ENCODE peak calls at places on chromosome 2, in ten cellular contexts. S is PC-9; U is effector memory CD4-positive, alpha-beta T cell; F is tibial nerve; D is WERI-Rb-1; C is fibroblast of lung; B is CD8-positive, alpha-beta memory T cell; A is AG04450; E is psoas muscle; T is BJ. K is an unnamed sample.
A peak's percentile ranks its signal among the peaks of the same experiment; 100 is the strongest.

GRCh38 chr2:232376260-232376659 is 2.3 kb upstream of the ALPP start:
- DNase-seq in S (no peak), U (no peak), F (no peak), D (no peak), C (no peak), B (no peak), A (no peak), E (no peak), T (no peak), K (no peak)

GRCh38 chr2:80001704-80002103 is 302.8 kb downstream of the LRRTM1 start:
- DNase-seq in S (no peak), U (no peak), F (no peak), D (no peak), C (peak; percentile 64), B (no peak), A (no peak), E (no peak), T (peak; percentile 53), K (no peak)

GRCh38 chr2:74815955-74816354 is 18.0 kb upstream of the HK2 start:
- DNase-seq in S (no peak), U (no peak), F (no peak), D (no peak), C (no peak), B (no peak), A (no peak), E (no peak), T (no peak), K (no peak)

GRCh38 chr2:54770676-54771075 is 47.2 kb downstream of the EML6 start:
- DNase-seq in S (no peak), U (no peak), F (no peak), D (no peak), C (no peak), B (no peak), A (no peak), E (no peak), T (no peak), K (no peak)

GRCh38 chr2:226790436-226790835 is 9.2 kb downstream of the IRS1 start:
- DNase-seq in S (no peak), U (no peak), F (no peak), D (no peak), C (no peak), B (no peak), A (no peak), E (no peak), T (no peak), K (no peak)

GRCh38 chr2:222319576-222320440 is 21.0 kb upstream of the PAX3 start:
- DNase-seq in S (no peak), U (no peak), F (no peak), D (no peak), C (peak; percentile 26), B (no peak), A (no peak), E (no peak), T (no peak), K (no peak)

GRCh38 chr2:234913208-234913626 is 38.6 kb upstream of the SH3BP4 start:
- DNase-seq in S (no peak), U (no peak), F (no peak), D (no peak), C (peak; percentile 59), B (no peak), A (peak; percentile 60), E (no peak), T (peak; percentile 11), K (no peak)

GRCh38 chr2:44101246-44101645 is 67.4 kb upstream of the PPM1B start:
- DNase-seq in S (peak; percentile 17), U (no peak), F (no peak), D (no peak), C (no peak), B (no peak), A (no peak), E (no peak), T (no peak), K (no peak)

GRCh38 chr2:176174850-176175728 is 13.4 kb upstream of the HOXD1 start:
- DNase-seq in S (no peak), U (no peak), F (no peak), D (no peak), C (peak; percentile 65), B (no peak), A (no peak), E (no peak), T (no peak), K (no peak)

GRCh38 chr2:176175729-176176074 is 12.8 kb upstream of the HOXD1 start:
- DNase-seq in S (no peak), U (no peak), F (no peak), D (no peak), C (peak; percentile 49), B (no peak), A (no peak), E (no peak), T (no peak), K (no peak)

GRCh38 chr2:176174382-176174834 is 14.1 kb upstream of the HOXD1 start:
- DNase-seq in S (no peak), U (no peak), F (no peak), D (peak; percentile 62), C (peak; percentile 74), B (no peak), A (no peak), E (no peak), T (no peak), K (no peak)

GRCh38 chr2:176177580-176178270 is 10.7 kb upstream of the HOXD1 start:
- DNase-seq in S (no peak), U (no peak), F (no peak), D (no peak), C (no peak), B (no peak), A (no peak), E (no peak), T (no peak), K (no peak)

GRCh38 chr2:176176233-176176632 is 12.2 kb upstream of the HOXD1 start:
- DNase-seq in S (no peak), U (no peak), F (no peak), D (no peak), C (peak; percentile 70), B (no peak), A (no peak), E (no peak), T (no peak), K (no peak)
- H3K27me3 ChIP-seq in S (peaks cover 70% of the 10 kb centered on the region), U (peaks cover 59% of the 10 kb centered on the region), F (peaks cover 3% of the 10 kb centered on the region), D (peaks cover 80% of the 10 kb centered on the region), C (peaks cover 58% of the 10 kb centered on the region), B (peaks cover 65% of the 10 kb centered on the region), A (peaks cover 80% of the 10 kb centered on the region), E (no peaks in the 10 kb centered on the region), T (peaks cover 61% of the 10 kb centered on the region), K (peaks cover 58% of the 10 kb centered on the region)

DNA sequence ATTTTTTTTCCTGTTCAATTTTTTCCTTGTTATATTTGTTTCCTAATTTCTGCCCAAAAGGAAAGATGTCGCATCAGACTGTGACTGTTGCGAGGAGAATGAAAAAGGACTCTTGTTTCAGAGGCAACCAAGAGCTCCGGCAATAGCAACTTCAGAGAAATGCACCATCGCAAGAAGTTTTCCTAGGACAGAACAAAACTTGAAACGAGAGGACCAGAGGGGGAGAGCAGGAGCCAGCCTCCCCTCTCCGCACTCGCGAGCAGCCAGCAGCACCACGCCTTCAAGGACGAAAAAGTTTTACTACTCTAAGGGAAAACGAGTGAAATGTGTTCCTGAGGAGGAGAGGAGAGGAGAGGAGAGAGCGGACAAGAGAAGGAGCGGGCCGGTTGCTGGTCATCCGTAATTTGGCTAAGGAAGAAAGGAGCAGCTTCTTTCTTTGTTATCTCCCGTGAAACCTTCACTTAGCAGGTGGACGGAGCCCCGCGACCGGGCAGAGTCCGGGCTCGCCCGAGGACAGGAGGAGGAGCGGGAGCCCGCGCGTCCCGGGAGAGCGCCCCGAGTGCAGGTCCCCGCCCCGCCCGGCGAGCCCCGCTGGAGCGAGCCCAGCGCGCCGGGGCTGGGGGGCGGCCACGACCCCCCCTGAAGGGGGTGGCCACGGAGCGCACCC is 725 bp downstream of the POU3F3 start:
- DNase-seq in S (no peak), U (no peak), F (no peak), D (no peak), C (peak; percentile 55), B (no peak), A (no peak), E (no peak), T (no peak), K (no peak)
- H3K27me3 ChIP-seq in S (peaks cover 10% of the 10 kb centered on the region), U (peaks cover 50% of the 10 kb centered on the region), F (peaks cover 3% of the 10 kb centered on the region), D (peaks cover 74% of the 10 kb centered on the region), C (peaks cover 40% of the 10 kb centered on the region), B (peaks cover 56% of the 10 kb centered on the region), A (peaks cover 65% of the 10 kb centered on the region), E (peaks cover 12% of the 10 kb centered on the region), T (peaks cover 44% of the 10 kb centered on the region), K (peaks cover 32% of the 10 kb centered on the region)

DNA sequence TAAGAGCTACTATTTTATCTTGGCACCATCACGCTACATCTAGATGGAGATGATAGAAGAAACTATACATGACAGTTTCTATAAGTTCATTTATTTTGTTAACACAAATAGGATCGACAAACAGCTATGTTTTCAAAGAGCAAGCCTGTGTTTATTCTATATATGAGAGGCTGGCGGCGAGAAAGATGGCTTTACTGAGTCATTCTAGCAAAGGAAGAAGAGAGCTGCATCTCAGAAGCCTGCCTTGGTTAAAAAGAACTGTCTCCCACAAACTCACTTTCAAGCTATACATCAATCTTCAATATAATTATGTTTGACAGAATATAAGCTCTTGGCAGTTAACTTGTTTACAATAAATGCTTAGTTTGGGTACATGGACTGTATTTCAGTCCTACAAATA is 13.0 kb downstream of the SATB2 start:
- DNase-seq in S (no peak), U (no peak), F (no peak), D (no peak), C (no peak), B (no peak), A (no peak), E (no peak), T (no peak), K (no peak)
- H3K27me3 ChIP-seq in S (no peaks in the 10 kb centered on the region), U (peaks cover 10% of the 10 kb centered on the region), F (no peaks in the 10 kb centered on the region), D (no peaks in the 10 kb centered on the region), C (no peaks in the 10 kb centered on the region), B (no peaks in the 10 kb centered on the region), A (no peaks in the 10 kb centered on the region), E (peaks cover 6% of the 10 kb centered on the region), T (no peaks in the 10 kb centered on the region), K (peaks cover 11% of the 10 kb centered on the region)

DNA sequence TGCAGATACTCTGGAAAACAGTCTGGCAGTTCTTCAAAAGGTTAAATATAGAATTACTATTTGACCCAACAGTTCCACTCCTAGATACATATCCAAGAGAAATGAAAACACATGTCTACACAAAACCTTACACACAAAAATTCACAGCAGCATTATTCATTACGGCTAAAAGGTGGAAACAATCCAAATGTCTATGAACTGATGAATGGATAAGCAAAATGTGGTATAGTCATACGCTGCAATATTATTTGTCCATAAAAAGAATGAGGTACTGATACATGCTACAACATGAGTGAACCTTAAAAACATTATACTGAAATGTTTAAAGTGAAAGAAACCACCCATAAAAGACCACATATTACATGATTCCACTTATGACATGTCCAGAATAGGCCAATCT is 4.0 kb downstream of the CYP27C1 start:
- DNase-seq in S (no peak), U (no peak), F (no peak), D (no peak), C (no peak), B (no peak), A (no peak), E (no peak), T (no peak), K (no peak)
- H3K27me3 ChIP-seq in S (no peaks in the 10 kb centered on the region), U (peaks cover 38% of the 10 kb centered on the region), F (no peaks in the 10 kb centered on the region), D (no peaks in the 10 kb centered on the region), C (peaks cover 35% of the 10 kb centered on the region), B (peaks cover 21% of the 10 kb centered on the region), A (peaks cover 46% of the 10 kb centered on the region), E (no peaks in the 10 kb centered on the region), T (peaks cover 15% of the 10 kb centered on the region), K (peaks cover 20% of the 10 kb centered on the region)